ENCODE peak calls at places on chromosome 4, in ten cellular contexts. H, C, S, G, A, M, Y, X, J and Q are unnamed samples.

GRCh38 chr4:113050361-113050760 is 908 bp downstream of the ANK2 start:
- DNase-seq in H (no peak), C (no peak), S (no peak), G (no peak), A (no peak), M (no peak), Y (no peak), X (no peak), J (no peak), Q (no peak)

GRCh38 chr4:62263454-62263853 is 1063.3 kb downstream of the ADGRL3 start:
- DNase-seq in H (no peak), C (no peak), S (no peak), G (no peak), A (no peak), M (no peak), Y (no peak), X (no peak), J (no peak), Q (no peak)

GRCh38 chr4:87505862-87506261 is 23.3 kb downstream of the SPARCL1 start:
- DNase-seq in H (no peak), C (no peak), S (peak), G (peak), A (no peak), M (no peak), Y (no peak), X (no peak), J (no peak), Q (no peak)

GRCh38 chr4:40199999-40200880 is 3.4 kb downstream of the RHOH start:
- DNase-seq in H (peak), C (no peak), S (peak), G (no peak), A (peak), M (no peak), Y (no peak), X (no peak), J (no peak), Q (no peak)

GRCh38 chr4:71456841-71457240 is 118.0 kb downstream of the SLC4A4 start:
- DNase-seq in H (no peak), C (no peak), S (peak), G (peak), A (peak), M (no peak), Y (peak), X (no peak), J (peak), Q (no peak)

GRCh38 chr4:6953751-6954380 is 44.2 kb downstream of the TBC1D14 start:
- DNase-seq in H (no peak), C (no peak), S (no peak), G (peak), A (no peak), M (no peak), Y (peak), X (peak), J (no peak), Q (peak)

GRCh38 chr4:83906561-83906960 is 370.7 kb downstream of the GPAT3 start:
- DNase-seq in H (no peak), C (no peak), S (no peak), G (no peak), A (no peak), M (no peak), Y (peak), X (no peak), J (peak), Q (no peak)

GRCh38 chr4:109332926-109333464 is 30.5 kb upstream of the COL25A1 start:
- DNase-seq in H (no peak), C (no peak), S (peak), G (no peak), A (no peak), M (no peak), Y (no peak), X (peak), J (no peak), Q (no peak)

GRCh38 chr4:112767386-112767785 is 130.4 kb downstream of the LARP7 start:
- DNase-seq in H (no peak), C (no peak), S (no peak), G (no peak), A (no peak), M (no peak), Y (no peak), X (no peak), J (no peak), Q (no peak)

GRCh38 chr4:55117511-55117910 is 7.9 kb downstream of the KDR start:
- DNase-seq in H (no peak), C (no peak), S (no peak), G (no peak), A (no peak), M (no peak), Y (no peak), X (no peak), J (no peak), Q (no peak)

GRCh38 chr4:163175971-163176958 is 9.6 kb upstream of the NAF1 start:
- DNase-seq in H (no peak), C (no peak), S (no peak), G (no peak), A (no peak), M (no peak), Y (no peak), X (no peak), J (no peak), Q (no peak)

GRCh38 chr4:89586864-89587263 is 250.1 kb downstream of the SNCA start:
- DNase-seq in H (no peak), C (no peak), S (peak), G (peak), A (peak), M (no peak), Y (peak), X (peak), J (no peak), Q (no peak)

GRCh38 chr4:167606551-167606950 is 372.3 kb upstream of the SPOCK3 start:
- DNase-seq in H (no peak), C (no peak), S (peak), G (no peak), A (no peak), M (no peak), Y (no peak), X (no peak), J (no peak), Q (no peak)

GRCh38 chr4:183430317-183430986 is 14.0 kb upstream of the CDKN2AIP start:
- DNase-seq in H (no peak), C (no peak), S (no peak), G (no peak), A (no peak), M (no peak), Y (peak), X (no peak), J (no peak), Q (no peak)

GRCh38 chr4:175536852-175537453 is 275.1 kb downstream of the GPM6A start:
- DNase-seq in H (no peak), C (no peak), S (peak), G (peak), A (peak), M (no peak), Y (peak), X (peak), J (peak), Q (no peak)

GRCh38 chr4:109977854-109978501 is 65.3 kb downstream of the EGF start:
- DNase-seq in H (no peak), C (no peak), S (peak), G (peak), A (no peak), M (no peak), Y (peak), X (peak), J (no peak), Q (no peak)

GRCh38 chr4:138310498-138310897 is 68.3 kb upstream of the SLC7A11 start:
- DNase-seq in H (no peak), C (no peak), S (no peak), G (no peak), A (no peak), M (no peak), Y (peak), X (no peak), J (no peak), Q (no peak)

GRCh38 chr4:121785479-121785878 is 15.6 kb upstream of the EXOSC9 start:
- DNase-seq in H (no peak), C (no peak), S (no peak), G (no peak), A (no peak), M (no peak), Y (peak), X (no peak), J (peak), Q (no peak)

GRCh38 chr4:183402771-183403170 is 41.7 kb upstream of the CDKN2AIP start:
- DNase-seq in H (no peak), C (no peak), S (peak), G (no peak), A (peak), M (no peak), Y (no peak), X (no peak), J (no peak), Q (no peak)

GRCh38 chr4:128525939-128526630 is 238.5 kb upstream of the PGRMC2 start:
- DNase-seq in H (no peak), C (no peak), S (peak), G (peak), A (no peak), M (no peak), Y (peak), X (no peak), J (peak), Q (no peak)

GRCh38 chr4:53476232-53477037 is 99.0 kb downstream of the FIP1L1 start:
- DNase-seq in H (no peak), C (no peak), S (no peak), G (peak), A (peak), M (no peak), Y (peak), X (no peak), J (peak), Q (no peak)

GRCh38 chr4:59457576-59457975 is 1742.5 kb upstream of the ADGRL3 start:
- DNase-seq in H (no peak), C (no peak), S (no peak), G (no peak), A (no peak), M (no peak), Y (no peak), X (no peak), J (no peak), Q (no peak)

GRCh38 chr4:73864365-73864764 is 4.8 kb upstream of the CXCL1 start:
- DNase-seq in H (no peak), C (no peak), S (peak), G (peak), A (peak), M (no peak), Y (no peak), X (peak), J (no peak), Q (no peak)

GRCh38 chr4:85548841-85549240 is 73.9 kb downstream of the ARHGAP24 start:
- DNase-seq in H (no peak), C (no peak), S (no peak), G (peak), A (no peak), M (no peak), Y (peak), X (no peak), J (no peak), Q (no peak)

GRCh38 chr4:8865681-8866310 is 5.8 kb downstream of the HMX1 start:
- DNase-seq in H (no peak), C (no peak), S (no peak), G (no peak), A (no peak), M (no peak), Y (no peak), X (no peak), J (no peak), Q (no peak)

GRCh38 chr4:101127176-101127790 is 220.0 kb downstream of the PPP3CA start:
- DNase-seq in H (no peak), C (no peak), S (no peak), G (no peak), A (no peak), M (no peak), Y (no peak), X (no peak), J (no peak), Q (no peak)